ENCODE peak calls at places on chromosomes 5 and 9, in seven cellular contexts. P, B, J, W, F, Y and D are unnamed samples.

GRCh38 chr9:3200331-3200774 is 325.4 kb downstream of the RFX3 start:
- DNase-seq in P (no peak), F (no peak), Y (peak), J (no peak), W (no peak), B (no peak), D (no peak)

GRCh38 chr5:55231029-55231475 is 2.4 kb downstream of the CCNO start:
- DNase-seq in B (no peak), W (no peak), F (no peak), P (no peak), J (no peak), Y (no peak), D (no peak)

GRCh38 chr9:113873446-113873845 is 2.7 kb upstream of the ZNF618 start:
- DNase-seq in P (no peak), W (no peak), Y (no peak), B (no peak), F (no peak), J (no peak), D (no peak)

GRCh38 chr9:89497181-89497963 is 541 bp downstream of the SEMA4D start:
- DNase-seq in J (no peak), Y (no peak), W (no peak), P (peak), B (peak), F (no peak), D (no peak)

GRCh38 chr5:6760003-6760402 is 46.8 kb downstream of the TENT4A start:
- DNase-seq in P (no peak), J (no peak), W (no peak), F (no peak), Y (no peak), B (no peak), D (no peak)

GRCh38 chr9:110115868-110116542 is 92.0 kb downstream of the C9orf152 start:
- DNase-seq in P (no peak), F (no peak), W (no peak), Y (peak), B (no peak), J (no peak), D (no peak)

GRCh38 chr5:149284501-149284900 is 12.8 kb downstream of the AFAP1L1 start:
- DNase-seq in P (peak), B (no peak), Y (peak), W (no peak), J (no peak), F (no peak), D (no peak)

GRCh38 chr5:14840624-14841023 is 31.0 kb downstream of the ANKH start:
- DNase-seq in Y (no peak), B (no peak), F (no peak), J (no peak), P (no peak), W (no peak), D (no peak)

GRCh38 chr5:132674671-132675506 is 1.1 kb downstream of the IL4 start:
- DNase-seq in W (peak), B (no peak), F (no peak), J (no peak), Y (peak), P (peak), D (no peak)

GRCh38 chr9:90165281-90165680 is 477.3 kb downstream of the DIRAS2 start:
- DNase-seq in W (no peak), F (no peak), P (no peak), J (no peak), B (no peak), Y (no peak), D (no peak)

GRCh38 chr5:383621-384020 is 59.4 kb upstream of the EXOC3 start:
- DNase-seq in B (no peak), F (no peak), Y (no peak), J (no peak), W (no peak), P (no peak), D (no peak)

GRCh38 chr9:105319514-105319863 is 75.0 kb downstream of the SLC44A1 start:
- DNase-seq in Y (no peak), W (no peak), B (no peak), J (no peak), P (peak), F (no peak), D (no peak)

GRCh38 chr9:248278-248961 is 33.8 kb downstream of the DOCK8 start:
- DNase-seq in B (no peak), Y (no peak), W (no peak), J (no peak), P (no peak), F (no peak), D (no peak)

GRCh38 chr9:81964216-81965171 is 21.2 kb downstream of the SPATA31D3 start:
- DNase-seq in J (no peak), P (no peak), Y (peak), F (no peak), B (no peak), W (no peak), D (no peak)

GRCh38 chr5:130164966-130165365 is 260.7 kb downstream of the CHSY3 start:
- DNase-seq in B (no peak), Y (peak), P (no peak), W (no peak), J (no peak), F (no peak), D (no peak)

GRCh38 chr9:93254061-93254481 is 70.1 kb downstream of the WNK2 start:
- DNase-seq in B (no peak), P (no peak), Y (no peak), W (no peak), F (no peak), J (no peak), D (no peak)

GRCh38 chr9:97280755-97281330 is 26.6 kb upstream of the CCDC180 start:
- DNase-seq in W (no peak), F (no peak), P (no peak), Y (no peak), J (no peak), B (no peak), D (no peak)